ENCODE peak calls at places on chromosomes 6 and 20, in nine cellular contexts. B is mucosa of descending colon; Y is cardiac fibroblast; R is epithelial cell of esophagus; Q is HFF-Myc; X is endothelial cell; A is transverse colon; Z is cardiac septum; E is stimulated activated CD8-positive, alpha-beta memory T cell treated with anti-CD3 and anti-CD28 coated beads, Interleukin-4, amount 100 ng/mL, for 4 hours. L is an unnamed sample.

GRCh38 chr20:59628171-59628570 is 23.8 kb downstream of the PHACTR3 start:
- DNase-seq in Y (no peak), R (no peak), B (no peak), Q (no peak), E (no peak), X (no peak), A (no peak), Z (peak), L (no peak)

GRCh38 chr20:16327606-16328005 is 245.6 kb downstream of the KIF16B start:
- DNase-seq in Q (no peak), B (no peak), Y (no peak), R (no peak), X (no peak), A (no peak), E (no peak), Z (no peak), L (no peak)

GRCh38 chr6:44580901-44581300 is 193.4 kb downstream of the CDC5L start:
- DNase-seq in Q (peak), X (no peak), R (no peak), Z (no peak), A (no peak), Y (peak), E (no peak), B (no peak), L (no peak)

GRCh38 chr20:63160641-63161175 is 55.2 kb downstream of the YTHDF1 start:
- DNase-seq in R (no peak), E (no peak), Y (no peak), Z (no peak), A (no peak), B (no peak), X (no peak), Q (no peak), L (no peak)

GRCh38 chr6:14922706-14923105 is 323.2 kb upstream of the JARID2 start:
- DNase-seq in Q (no peak), Y (no peak), X (no peak), B (no peak), Z (no peak), E (no peak), R (no peak), A (no peak), L (no peak)

GRCh38 chr6:41049548-41049947 is 3.5 kb upstream of the APOBEC2 start:
- DNase-seq in E (no peak), Y (no peak), X (no peak), R (peak), Q (no peak), A (no peak), B (no peak), Z (no peak), L (no peak)

GRCh38 chr20:14566505-14566904 is 229.1 kb upstream of the FLRT3 start:
- DNase-seq in B (no peak), R (peak), Q (no peak), Y (no peak), A (no peak), X (no peak), Z (no peak), E (no peak), L (no peak)

GRCh38 chr20:12965880-12966270 is 42.9 kb upstream of the SPTLC3 start:
- DNase-seq in Y (no peak), X (no peak), Z (no peak), B (no peak), E (no peak), R (no peak), Q (no peak), A (no peak), L (no peak)

GRCh38 chr20:61517419-61517818 is 265.4 kb downstream of the CDH4 start:
- DNase-seq in Z (no peak), Y (no peak), B (no peak), R (no peak), X (no peak), A (no peak), E (no peak), Q (no peak), L (no peak)

GRCh38 chr20:2834401-2834800 is 6.1 kb downstream of the PCED1A start:
- DNase-seq in Y (no peak), Z (no peak), B (no peak), Q (no peak), X (no peak), A (no peak), E (no peak), R (no peak), L (no peak)

GRCh38 chr6:108518714-108519576 is 41.8 kb upstream of the FOXO3 start:
- DNase-seq in B (no peak), R (peak), X (peak), E (no peak), Y (peak), Q (peak), A (no peak), Z (no peak), L (no peak)

GRCh38 chr6:90584636-90585255 is 2.1 kb downstream of the MAP3K7 start:
- DNase-seq in Y (peak), Z (no peak), B (no peak), X (no peak), E (no peak), R (peak), A (no peak), Q (no peak), L (no peak)

GRCh38 chr6:113642714-113643442 is 214.3 kb upstream of the MARCKS start:
- DNase-seq in X (no peak), A (peak), Q (no peak), B (peak), Y (no peak), Z (no peak), E (no peak), R (peak), L (no peak)

GRCh38 chr6:169640983-169641382 is 60.8 kb downstream of the WDR27 start:
- DNase-seq in E (no peak), R (no peak), Y (no peak), X (no peak), A (no peak), Z (peak), B (no peak), Q (no peak), L (no peak)

GRCh38 chr6:14134211-14134910 is 16.8 kb downstream of the CD83 start:
- DNase-seq in E (no peak), B (no peak), A (no peak), Y (no peak), Z (no peak), X (no peak), R (no peak), Q (no peak), L (no peak)